ENCODE peak calls at places on chromosomes 7 and 10, in five cellular contexts. N is K562, X is spleen, U is ovary, B is testis. H is an unnamed sample.

GRCh38 chr7:124857672-124858235 is 71.9 kb downstream of the POT1 start:
- DNase-seq in N (no peak), X (no peak), U (no peak), B (no peak), H (no peak)

GRCh38 chr7:68503400-68503799 is 1094.9 kb upstream of the AUTS2 start:
- DNase-seq in N (no peak), X (no peak), U (no peak), B (no peak), H (no peak)

GRCh38 chr7:142300689-142301088 is 42.8 kb upstream of the PRSS58 start:
- DNase-seq in N (peak; percentile 38), X (no peak), U (no peak), B (peak; percentile 42), H (no peak)

GRCh38 chr7:106418094-106418493 is 133.3 kb upstream of the NAMPT start:
- DNase-seq in N (no peak), X (no peak), U (no peak), B (peak; percentile 22), H (no peak)

GRCh38 chr7:107758667-107759066 is 14.7 kb downstream of the CBLL1 start:
- DNase-seq in N (no peak), X (no peak), U (no peak), B (no peak), H (no peak)

GRCh38 chr7:94431620-94432295 is 37.1 kb downstream of the COL1A2 start:
- DNase-seq in N (no peak), X (no peak), U (no peak), B (no peak), H (no peak)

GRCh38 chr7:2495402-2496309 is 19.5 kb upstream of the GRIFIN start:
- DNase-seq in N (no peak), X (no peak), U (no peak), B (no peak), H (no peak)

GRCh38 chr7:28096713-28097112 is 83.9 kb downstream of the JAZF1 start:
- DNase-seq in N (peak; percentile 55), X (no peak), U (peak; percentile 49), B (peak; percentile 81), H (peak; percentile 46)

GRCh38 chr7:116969371-116969902 is 16.1 kb downstream of the ST7 start:
- DNase-seq in N (no peak), X (no peak), U (no peak), B (no peak), H (no peak)

DNA sequence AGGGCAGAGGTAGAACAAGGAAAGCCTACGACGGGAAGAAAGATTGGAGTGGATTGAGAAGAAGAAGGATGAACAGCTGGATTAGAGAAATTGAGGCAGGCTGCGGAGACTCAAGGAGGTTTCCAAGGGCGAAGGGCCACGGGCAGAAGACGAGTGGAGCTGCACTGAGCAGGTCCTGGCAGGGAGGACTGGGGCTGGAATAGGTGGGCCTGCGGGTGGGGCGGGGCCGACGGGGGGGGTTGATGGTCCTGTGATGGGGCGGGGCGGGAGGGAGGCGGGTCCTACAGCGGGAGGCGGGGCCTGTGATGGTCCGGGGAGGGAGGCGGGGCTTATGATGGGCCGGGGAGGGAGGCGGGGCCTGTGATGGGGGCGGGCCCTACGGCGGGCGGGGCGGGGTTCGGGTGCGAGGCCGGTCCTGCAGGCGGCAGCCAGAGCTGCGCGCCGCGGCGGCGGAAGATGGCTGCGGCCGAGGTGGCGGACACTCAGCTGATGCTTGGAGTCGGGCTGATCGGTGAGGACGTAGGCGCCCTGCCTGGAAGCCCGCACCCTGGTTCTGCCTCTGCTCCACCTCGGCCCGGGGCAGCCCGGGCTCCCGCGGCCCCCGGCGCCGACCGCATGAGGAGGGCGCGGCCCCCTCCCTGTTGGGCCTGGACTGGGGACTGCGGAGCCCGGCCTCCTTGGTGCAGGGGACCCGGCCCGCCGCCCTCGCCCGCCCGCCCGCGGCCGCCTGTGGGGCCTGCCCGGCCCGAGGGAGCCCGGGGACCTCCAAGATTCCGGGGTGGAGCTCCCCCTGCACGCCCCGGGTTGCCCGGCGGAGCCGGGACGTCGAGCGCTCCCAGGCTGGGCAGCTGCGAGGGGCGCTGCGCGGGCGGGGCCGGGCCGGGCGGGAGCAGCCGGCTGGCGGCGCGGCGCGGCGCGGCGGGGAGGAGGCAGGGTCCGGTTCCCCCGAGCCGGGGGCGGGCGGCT is at the start of gene DENND10:
- DNase-seq in N (peak; percentile 77), X (peak; percentile 96), U (peak; percentile 89), B (peak; percentile 91), H (peak; percentile 70)
- TF ChIP-seq POLR2A in N (peak; percentile 75), X (peak; percentile 63), U (peak; percentile 73), B (peak; percentile 28), H (peak; percentile 18)

GRCh38 chr10:119251315-119251708 is 43.9 kb downstream of the GRK5 start:
- DNase-seq in N (peak; percentile 65), X (peak; percentile 22), U (no peak), B (no peak), H (no peak)

GRCh38 chr10:119252470-119253151 is 45.2 kb downstream of the GRK5 start:
- DNase-seq in N (no peak), X (peak; percentile 4), U (no peak), B (no peak), H (no peak)

GRCh38 chr10:119250641-119251314 is 43.4 kb downstream of the GRK5 start:
- DNase-seq in N (peak; percentile 64), X (peak; percentile 17), U (no peak), B (peak; percentile 26), H (no peak)

GRCh38 chr10:119253433-119254174 is 46.2 kb downstream of the GRK5 start:
- DNase-seq in N (no peak), X (peak; percentile 65), U (peak; percentile 91), B (peak; percentile 65), H (no peak)

DNA sequence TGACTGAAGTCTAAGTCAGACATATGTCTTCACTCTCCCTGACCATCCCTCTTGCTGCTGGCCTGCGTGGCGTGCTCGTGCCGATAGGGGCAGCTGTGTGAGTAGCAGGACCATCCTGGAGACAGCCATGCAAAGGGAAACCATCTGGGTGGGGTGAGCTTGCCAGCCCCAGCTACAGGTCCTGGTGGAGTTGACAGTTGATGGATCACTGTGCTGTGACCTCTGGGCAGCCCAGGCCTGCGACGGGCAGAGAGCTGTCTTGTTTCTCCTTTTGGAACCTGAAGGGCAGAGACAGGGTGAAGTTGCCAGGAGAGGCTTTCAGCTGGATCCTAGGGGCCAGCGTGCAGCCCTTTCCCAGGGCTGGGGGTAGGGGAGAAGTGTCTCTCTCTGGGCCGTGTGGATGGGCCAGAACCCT is 44.7 kb downstream of the GRK5 start:
- DNase-seq in N (peak; percentile 36), X (peak; percentile 50), U (peak; percentile 67), B (no peak), H (no peak)
- TF ChIP-seq CTCF in N (peak; percentile 11), X (no peak), U (no peak), B (no peak), H (no peak)

GRCh38 chr7:66047426-66047825 is 28.2 kb upstream of the ASL start:
- DNase-seq in N (peak; percentile 25), X (no peak), U (no peak), B (no peak), H (no peak)
- H3K4me3 ChIP-seq in N (no peak overlapping the region), X (no peak overlapping the region), U (no peak overlapping the region), B (no peak overlapping the region), H (no peak overlapping the region)

DNA sequence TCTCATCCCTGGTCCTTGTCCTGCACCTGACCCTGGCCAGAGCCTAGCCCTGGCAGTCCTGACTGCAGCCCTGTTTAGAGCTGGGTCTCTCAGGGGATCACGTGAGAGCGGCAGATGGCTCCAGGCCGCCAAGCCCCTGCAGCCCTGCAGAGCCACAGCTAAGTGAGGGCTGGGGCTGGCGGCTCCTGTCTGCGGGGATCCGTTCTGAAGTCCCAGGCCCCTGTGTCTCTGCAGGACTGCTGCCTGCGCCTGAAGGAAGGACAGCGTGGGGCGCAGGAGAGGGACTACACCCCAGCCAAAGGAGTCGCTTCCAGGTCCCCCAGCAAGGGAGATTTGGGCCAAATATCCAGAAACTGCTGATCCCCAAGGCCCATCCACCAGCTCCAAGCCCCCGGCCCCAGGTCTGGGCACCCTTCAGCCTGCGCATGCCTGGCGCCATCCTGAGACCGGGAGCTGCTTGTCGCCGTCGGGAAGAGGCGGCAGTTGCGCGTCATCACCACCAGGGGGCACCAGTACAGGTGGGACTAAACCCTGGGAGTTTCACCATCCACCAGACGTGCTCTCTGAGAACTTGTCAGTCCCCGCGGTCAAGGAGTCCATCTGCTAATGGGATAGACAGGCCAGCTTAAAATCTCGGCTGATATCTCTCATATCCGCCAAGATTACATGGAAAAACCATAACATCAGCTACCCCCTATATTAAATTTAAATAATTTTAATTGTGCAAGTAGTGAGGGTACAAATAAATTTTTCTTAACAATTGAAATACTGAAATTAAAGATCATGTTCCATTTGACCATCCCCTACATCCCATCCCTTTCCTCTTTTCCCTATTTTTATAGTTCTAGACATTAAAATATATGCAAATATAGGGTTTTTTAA is 25.1 kb upstream of the GHRHR start:
- DNase-seq in N (peak; percentile 90), X (peak; percentile 90), U (peak; percentile 85), B (peak; percentile 93), H (peak; percentile 85)
- TF ChIP-seq POLR2A in N (no peak), X (no peak), U (no peak), B (no peak), H (no peak)

DNA sequence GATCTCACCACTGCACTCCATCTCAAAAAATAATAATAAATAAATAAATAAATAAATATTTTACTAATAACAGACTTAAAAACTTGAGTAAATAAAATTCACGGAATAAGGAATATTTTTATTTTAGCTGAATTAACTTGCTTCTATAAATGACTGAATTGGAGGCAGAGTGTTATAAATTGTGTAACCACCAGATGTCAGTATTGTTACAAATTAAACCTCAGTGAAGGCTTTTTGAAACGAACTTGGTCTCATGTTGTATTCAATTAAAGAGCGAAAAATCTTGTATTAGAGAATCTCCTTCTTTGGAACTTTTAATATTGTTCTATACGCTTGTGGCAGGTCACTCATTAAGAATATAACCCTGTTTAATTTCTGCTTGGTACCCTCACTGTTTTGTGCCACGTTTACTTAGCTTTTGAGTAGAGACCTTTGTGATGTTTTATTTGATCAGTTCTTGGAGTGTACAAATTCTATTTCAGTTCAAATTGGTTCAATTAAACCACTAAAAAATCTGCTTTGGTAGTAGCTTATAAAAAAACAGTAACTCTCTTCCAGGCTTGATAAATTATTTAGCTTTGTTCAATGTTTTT is 45.6 kb upstream of the SCIN start:
- DNase-seq in N (peak; percentile 63), X (no peak), U (no peak), B (no peak), H (no peak)
- TF ChIP-seq CTCF in N (peak; percentile 51), X (no peak), U (no peak), B (peak; percentile 64), H (peak; percentile 68)

GRCh38 chr7:41052736-41053135 is 650.2 kb downstream of the INHBA start:
- DNase-seq in N (no peak), X (no peak), U (no peak), B (no peak), H (no peak)

GRCh38 chr7:41051525-41051924 is 651.4 kb downstream of the INHBA start:
- DNase-seq in N (no peak), X (no peak), U (no peak), B (no peak), H (peak; percentile 51)

GRCh38 chr7:41053830-41054229 is 649.1 kb downstream of the INHBA start:
- DNase-seq in N (no peak), X (no peak), U (no peak), B (no peak), H (no peak)

GRCh38 chr7:41048771-41049170 is 654.1 kb downstream of the INHBA start:
- DNase-seq in N (no peak), X (no peak), U (no peak), B (no peak), H (no peak)

GRCh38 chr7:41051062-41051461 is 651.8 kb downstream of the INHBA start:
- DNase-seq in N (no peak), X (no peak), U (no peak), B (no peak), H (no peak)
- H3K4me3 ChIP-seq in N (no peak overlapping the region), X (no peak overlapping the region), U (no peak overlapping the region), B (no peak overlapping the region), H (no peak overlapping the region)